ENCODE peak calls at places on chromosomes 1 and 21, in eight cellular contexts. A, O, P, L, Z, V, W and R are unnamed samples.

GRCh38 chr1:41383094-41383852 is 22.0 kb downstream of the FOXO6 start:
- DNase-seq in Z (no peak), L (no peak), A (no peak), O (no peak), W (no peak), V (no peak), P (no peak), R (peak; percentile 73)

GRCh38 chr1:224873645-224874369 is 55.7 kb upstream of the DNAH14 start:
- DNase-seq in Z (no peak), P (no peak), W (no peak), A (no peak), L (no peak), V (no peak), O (no peak), R (peak; percentile 61)

GRCh38 chr21:42527489-42528158 is 14.0 kb downstream of the SLC37A1 start:
- DNase-seq in P (no peak), O (no peak), A (peak; percentile 84), W (no peak), L (no peak), Z (peak; percentile 80), V (no peak), R (no peak)

GRCh38 chr1:39964552-39964951 is 9.6 kb downstream of the MFSD2A start:
- DNase-seq in V (no peak), P (no peak), O (no peak), W (no peak), L (no peak), Z (no peak), A (no peak), R (no peak)

GRCh38 chr1:171998711-171999110 is 157.4 kb downstream of the DNM3 start:
- DNase-seq in Z (no peak), A (no peak), V (no peak), W (no peak), L (no peak), P (no peak), O (no peak), R (peak; percentile 40)

GRCh38 chr1:157134442-157134841 is 3.8 kb downstream of the ETV3 start:
- DNase-seq in V (no peak), O (no peak), Z (no peak), A (no peak), W (no peak), L (no peak), P (no peak), R (no peak)

GRCh38 chr1:76053021-76053420 is 21.5 kb upstream of the ST6GALNAC3 start:
- DNase-seq in V (no peak), P (no peak), O (no peak), Z (no peak), A (no peak), L (no peak), W (no peak), R (no peak)

GRCh38 chr1:51535006-51535592 is 16.0 kb upstream of the EPS15 start:
- DNase-seq in A (peak; percentile 12), L (peak; percentile 73), Z (peak; percentile 54), O (peak; percentile 31), V (peak; percentile 25), P (no peak), W (no peak), R (peak; percentile 81)

GRCh38 chr1:156676820-156677615 is at the start of gene NES:
- DNase-seq in L (peak; percentile 48), P (peak; percentile 86), O (no peak), W (peak; percentile 93), V (peak; percentile 81), Z (no peak), A (no peak), R (peak; percentile 76)

GRCh38 chr1:117368116-117369108 is 1.2 kb downstream of the MAN1A2 start:
- DNase-seq in W (no peak), O (no peak), Z (no peak), P (no peak), L (no peak), A (no peak), V (no peak), R (peak; percentile 71)

GRCh38 chr1:186082235-186082937 is 292.7 kb downstream of the TPR start:
- DNase-seq in P (peak; percentile 80), W (peak; percentile 74), A (no peak), V (peak; percentile 60), L (peak; percentile 73), O (peak; percentile 67), Z (peak; percentile 71), R (peak; percentile 96)

GRCh38 chr1:29683472-29683871 is 447.1 kb downstream of the PTPRU start:
- DNase-seq in W (no peak), L (no peak), A (no peak), P (no peak), V (no peak), Z (no peak), O (no peak), R (no peak)

GRCh38 chr1:78061825-78062523 is 16.2 kb downstream of the GIPC2 start:
- DNase-seq in L (no peak), O (no peak), Z (no peak), P (no peak), V (no peak), A (no peak), W (no peak), R (peak; percentile 39)

GRCh38 chr1:167083066-167083682 is 7.0 kb downstream of the GPA33 start:
- DNase-seq in O (peak; percentile 50), A (no peak), P (peak; percentile 62), L (no peak), W (no peak), V (no peak), Z (no peak), R (no peak)

GRCh38 chr1:220825819-220826551 is 39.3 kb downstream of the MTARC1 start:
- DNase-seq in P (no peak), Z (no peak), V (no peak), W (no peak), A (no peak), O (no peak), L (no peak), R (no peak)

GRCh38 chr1:157806431-157807149 is 13.3 kb downstream of the FCRL1 start:
- DNase-seq in V (no peak), W (no peak), P (no peak), Z (peak; percentile 68), O (no peak), L (no peak), A (no peak), R (no peak)

GRCh38 chr1:167718926-167719691 is 2.7 kb upstream of the MPZL1 start:
- DNase-seq in V (no peak), L (no peak), A (no peak), W (no peak), P (no peak), Z (no peak), O (no peak), R (no peak)

GRCh38 chr1:207868252-207868768 is 42.6 kb downstream of the CD34 start:
- DNase-seq in A (no peak), V (no peak), W (peak; percentile 81), P (peak; percentile 44), O (peak; percentile 78), L (peak; percentile 88), Z (no peak), R (peak; percentile 70)

GRCh38 chr1:3323791-3324703 is 130.4 kb upstream of the ARHGEF16 start:
- DNase-seq in O (no peak), W (no peak), V (no peak), A (no peak), P (peak; percentile 33), Z (no peak), L (no peak), R (no peak)

GRCh38 chr1:109248797-109249629 is at the start of gene CELSR2:
- DNase-seq in A (peak; percentile 68), V (peak; percentile 64), O (peak; percentile 75), P (no peak), L (peak; percentile 59), Z (no peak), W (peak; percentile 86), R (peak; percentile 77)

DNA sequence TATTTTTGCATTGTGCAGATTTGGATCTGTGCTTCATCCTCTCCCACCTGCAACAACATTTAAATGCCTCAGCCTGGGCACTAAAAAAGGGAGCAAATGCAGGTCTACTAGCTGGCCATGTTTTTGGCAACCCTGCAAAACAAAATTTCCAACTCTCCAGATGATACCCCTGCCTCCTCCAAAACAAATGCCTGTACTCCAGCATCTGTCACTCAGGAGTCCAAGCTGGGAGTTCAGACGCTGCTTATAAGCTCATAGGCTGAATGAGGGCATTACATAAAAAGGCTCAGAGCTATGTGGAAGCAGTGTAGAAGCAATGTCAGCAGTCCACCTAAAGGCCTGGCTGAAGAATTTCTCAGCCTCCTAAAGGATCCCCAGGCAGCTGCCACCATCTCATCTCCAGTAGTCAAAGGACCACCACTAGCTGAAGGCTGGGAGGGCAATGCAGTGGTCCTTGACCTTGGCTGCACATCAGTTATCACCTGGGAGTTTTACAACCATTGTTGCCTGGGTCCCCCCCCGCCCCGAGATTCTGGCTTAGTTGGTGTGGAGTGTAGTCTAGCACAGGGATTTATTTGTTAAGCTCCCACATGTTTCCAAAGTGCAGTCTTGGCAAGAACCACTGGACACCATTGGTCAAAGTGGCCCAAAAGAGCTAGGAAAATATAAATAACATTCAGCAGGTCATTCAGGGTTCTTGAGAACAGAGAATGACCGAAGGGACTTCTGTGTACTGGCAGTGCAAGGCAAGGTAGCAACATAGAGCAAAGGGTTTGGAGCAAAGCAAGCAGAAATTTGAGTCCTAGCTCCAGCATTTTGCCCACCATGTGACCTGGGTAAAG is 57.2 kb downstream of the ITPKB start:
- DNase-seq in Z (no peak), A (no peak), O (no peak), L (no peak), V (no peak), P (no peak), W (no peak), R (no peak)
- H3K27ac ChIP-seq in Z (no peak overlapping the region), A (no peak overlapping the region), O (peak overlapping the region; percentile 93), L (no peak overlapping the region), V (no peak overlapping the region), P (peak overlapping the region; percentile 91), W (peak overlapping the region; percentile 30), R (no peak overlapping the region)

GRCh38 chr1:25501235-25502058 is 42.0 kb upstream of the LDLRAP1 start:
- DNase-seq in A (no peak), Z (no peak), P (no peak), V (no peak), W (no peak), O (no peak), L (no peak), R (peak; percentile 54)
- H3K27ac ChIP-seq in A (no peak overlapping the region), Z (no peak overlapping the region), P (no peak overlapping the region), V (no peak overlapping the region), W (peak overlapping the region; percentile 58), O (no peak overlapping the region), L (no peak overlapping the region), R (peak overlapping the region; percentile 11)

DNA sequence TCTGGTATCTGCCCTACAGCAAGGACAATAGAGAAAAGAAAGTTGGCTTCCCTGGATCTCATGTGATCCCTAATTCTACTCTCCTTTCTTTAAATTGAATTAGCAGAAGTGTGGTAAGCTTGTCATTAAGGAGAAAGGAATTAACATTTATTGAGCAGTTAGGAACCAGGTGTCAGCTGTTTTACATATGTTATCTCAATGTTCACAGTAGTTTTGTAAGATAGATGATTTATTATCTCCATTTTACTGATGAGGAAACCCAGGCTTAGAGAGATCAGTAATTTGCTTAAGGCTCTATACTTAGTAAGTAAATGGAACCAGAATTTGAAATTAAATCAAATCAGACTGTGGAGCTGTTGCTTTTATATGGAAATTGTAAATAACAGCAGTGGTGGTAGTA is 8.0 kb downstream of the XPR1 start:
- DNase-seq in L (no peak), A (no peak), O (no peak), V (no peak), P (no peak), W (no peak), Z (no peak), R (no peak)
- H3K27ac ChIP-seq in L (no peak overlapping the region), A (no peak overlapping the region), O (no peak overlapping the region), V (no peak overlapping the region), P (peak overlapping the region; percentile 52), W (no peak overlapping the region), Z (no peak overlapping the region), R (no peak overlapping the region)

GRCh38 chr21:32562915-32563314 is 22.4 kb downstream of the TCP10L start:
- DNase-seq in O (no peak), V (no peak), A (no peak), W (no peak), Z (no peak), P (no peak), L (no peak), R (no peak)
- H3K27ac ChIP-seq in O (no peak overlapping the region), V (peak overlapping the region; percentile 2), A (no peak overlapping the region), W (no peak overlapping the region), Z (no peak overlapping the region), P (peak overlapping the region; percentile 48), L (no peak overlapping the region), R (no peak overlapping the region)